ENCODE peak calls at places on chromosomes 12 and 14, in four cellular contexts. W is progenitor cell of endocrine pancreas; G is CD8-positive, alpha-beta T cell; H is IMR-90. U is an unnamed sample.

GRCh38 chr12:106078358-106079025 is 60.3 kb downstream of the NUAK1 start:
- DNase-seq in H (peak), G (no peak), W (no peak), U (no peak)

GRCh38 chr14:66824251-66824650 is 316.3 kb downstream of the GPHN start:
- DNase-seq in H (no peak), G (no peak), W (no peak), U (no peak)

GRCh38 chr14:89429206-89430091 is 12.4 kb upstream of the FOXN3 start:
- DNase-seq in H (peak), G (no peak), W (no peak), U (peak)

GRCh38 chr14:89303452-89304435 is 113.3 kb downstream of the FOXN3 start:
- DNase-seq in W (no peak), G (no peak), H (peak), U (no peak)

GRCh38 chr14:34926552-34926951 is 51.4 kb upstream of the BAZ1A start:
- DNase-seq in W (no peak), H (peak), G (no peak), U (no peak)

GRCh38 chr14:32542507-32542906 is 213.4 kb downstream of the AKAP6 start:
- DNase-seq in G (no peak), W (no peak), H (no peak), U (no peak)

GRCh38 chr14:104688755-104689619 is at the start of gene INF2:
- DNase-seq in G (no peak), W (peak), H (peak), U (peak)

GRCh38 chr12:5514545-5514944 is 82.6 kb downstream of the NTF3 start:
- DNase-seq in G (no peak), H (no peak), W (peak), U (no peak)

GRCh38 chr12:126051611-126052107 is 986.4 kb downstream of the AACS start:
- DNase-seq in H (no peak), W (no peak), G (no peak), U (no peak)
- TF ChIP-seq CTCF in H (no peak), W (no peak), G (no peak), U (no peak)

DNA sequence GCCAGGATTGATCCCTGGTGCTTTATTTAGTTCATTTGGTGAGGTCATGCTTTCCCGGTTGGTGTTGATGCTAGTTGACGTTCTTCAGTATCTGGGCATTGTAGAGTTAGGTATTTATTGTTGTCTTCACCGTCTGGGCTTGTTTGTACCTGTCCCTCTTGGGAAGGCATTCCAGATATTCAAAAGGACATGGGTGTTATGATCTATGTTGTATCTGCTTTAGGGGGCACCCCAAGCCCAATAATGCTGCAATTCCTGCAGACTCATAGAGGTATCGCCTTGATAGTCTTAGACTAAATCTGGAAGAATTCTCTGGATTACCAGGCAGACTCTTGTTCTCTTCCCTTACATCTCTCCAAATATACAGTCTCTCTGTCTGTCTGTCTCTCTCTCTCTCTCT is 42.1 kb downstream of the AK7 start:
- DNase-seq in G (no peak), H (no peak), W (no peak), U (no peak)
- TF ChIP-seq CTCF in G (no peak), H (no peak), W (no peak), U (no peak)

GRCh38 chr14:75283162-75283883 is 4.7 kb downstream of the FOS start:
- DNase-seq in H (peak), W (no peak), G (no peak), U (no peak)
- TF ChIP-seq CTCF in H (peak), W (no peak), G (peak), U (no peak)

DNA sequence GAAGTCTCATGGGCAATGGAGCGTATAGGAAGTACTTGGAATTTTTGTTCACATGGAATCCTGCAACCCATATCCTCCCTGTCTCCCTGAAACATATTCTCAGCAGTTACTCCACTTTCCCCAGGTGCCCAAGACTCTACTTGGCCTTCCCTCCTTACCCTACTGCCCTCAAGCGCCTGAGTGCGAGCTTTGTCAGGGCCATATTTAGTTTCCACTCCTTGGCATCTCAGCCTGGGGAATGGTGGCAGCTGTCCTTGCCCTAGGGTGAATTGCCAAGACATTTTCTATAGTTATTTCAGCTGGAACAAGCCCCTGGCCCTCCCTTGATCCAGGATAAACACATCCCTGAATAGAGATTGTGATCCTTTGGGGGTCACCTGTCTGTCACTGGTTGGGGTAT is 569.3 kb upstream of the LRFN5 start:
- DNase-seq in G (no peak), W (no peak), H (no peak), U (no peak)
- TF ChIP-seq CTCF in G (no peak), W (no peak), H (no peak), U (no peak)

GRCh38 chr12:121894633-121895032 is 6.0 kb downstream of the PSMD9 start:
- DNase-seq in W (no peak), G (no peak), H (peak), U (peak)
- TF ChIP-seq CTCF in W (peak), G (no peak), H (peak), U (no peak)

GRCh38 chr14:87935895-87936294 is 57.1 kb downstream of the GALC start:
- DNase-seq in W (no peak), H (no peak), G (no peak), U (no peak)

GRCh38 chr14:87935081-87935828 is 57.7 kb downstream of the GALC start:
- DNase-seq in W (no peak), G (no peak), H (no peak), U (no peak)

DNA sequence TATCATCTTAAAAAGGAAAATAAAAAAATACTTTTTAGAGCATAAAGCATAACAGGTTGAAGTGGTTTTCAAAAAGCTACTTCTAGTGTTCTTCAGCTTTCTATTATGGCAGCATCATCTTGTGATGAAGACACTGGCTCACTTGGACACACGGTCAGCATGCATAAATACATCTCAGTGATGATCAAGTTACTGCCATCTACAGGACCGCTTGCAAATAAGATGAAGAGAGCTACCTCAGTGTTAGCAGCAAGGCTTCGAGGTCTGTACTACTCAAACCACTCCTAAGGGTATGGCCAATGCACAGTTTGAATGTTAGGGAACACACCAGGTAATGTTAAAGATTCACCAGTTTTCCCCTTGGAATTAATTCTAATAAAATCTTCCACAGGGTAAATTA is 58.8 kb downstream of the GALC start:
- DNase-seq in W (no peak), G (no peak), H (peak), U (no peak)
- TF ChIP-seq CTCF in W (no peak), G (no peak), H (no peak), U (no peak)

GRCh38 chr14:96938946-96939345 is 141.8 kb downstream of the VRK1 start:
- DNase-seq in H (no peak), W (no peak), G (no peak), U (no peak)
- TF ChIP-seq CTCF in H (no peak), W (peak), G (no peak), U (peak)

DNA sequence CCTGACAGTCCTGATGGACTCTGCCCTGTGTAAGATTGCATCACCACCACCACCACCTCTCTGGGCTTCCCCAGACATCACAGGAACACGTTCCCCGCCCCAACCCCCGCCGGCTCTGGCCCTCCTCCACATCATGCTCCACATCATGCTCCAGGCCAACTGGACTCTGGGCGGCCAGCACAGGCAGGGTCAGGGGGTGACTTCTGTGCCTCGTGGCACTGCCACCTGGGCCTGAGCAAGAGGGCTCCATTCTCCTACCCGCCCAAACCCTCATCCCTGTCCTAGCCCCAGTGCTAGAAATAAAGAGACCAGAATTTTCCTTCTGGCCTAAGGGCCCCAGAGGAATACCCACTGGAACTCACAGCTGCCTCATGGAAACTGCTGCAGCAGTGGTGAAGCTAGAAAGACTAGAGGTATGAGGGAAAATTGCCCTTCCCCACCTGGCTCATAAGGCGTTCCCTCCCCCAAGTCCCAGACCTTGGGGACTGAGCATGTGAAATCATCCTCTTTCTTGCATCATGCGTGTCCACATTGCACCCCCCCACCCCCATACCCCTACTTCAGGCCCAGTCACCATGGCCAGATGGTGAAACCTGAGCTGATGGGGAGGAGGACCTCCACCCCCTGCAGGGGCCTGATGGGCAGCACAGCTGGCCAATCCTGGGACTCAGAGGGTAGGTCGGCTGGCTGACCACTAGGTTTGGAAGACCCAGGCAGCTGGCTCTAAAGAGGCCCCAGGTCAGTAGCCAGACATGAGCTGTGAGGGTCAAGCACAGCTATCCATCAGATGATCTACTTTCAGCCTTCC is at the start of gene INHBE:
- DNase-seq in W (no peak), G (no peak), H (peak), U (peak)
- TF ChIP-seq CTCF in W (no peak), G (no peak), H (no peak), U (no peak)

GRCh38 chr14:53327716-53328115 is 174.6 kb upstream of the DDHD1 start:
- DNase-seq in W (no peak), H (peak), G (no peak), U (no peak)

GRCh38 chr14:53330441-53330840 is 177.3 kb upstream of the DDHD1 start:
- DNase-seq in H (no peak), G (no peak), W (no peak), U (no peak)

GRCh38 chr14:53331247-53331646 is 178.1 kb upstream of the DDHD1 start:
- DNase-seq in H (peak), W (no peak), G (no peak), U (no peak)

DNA sequence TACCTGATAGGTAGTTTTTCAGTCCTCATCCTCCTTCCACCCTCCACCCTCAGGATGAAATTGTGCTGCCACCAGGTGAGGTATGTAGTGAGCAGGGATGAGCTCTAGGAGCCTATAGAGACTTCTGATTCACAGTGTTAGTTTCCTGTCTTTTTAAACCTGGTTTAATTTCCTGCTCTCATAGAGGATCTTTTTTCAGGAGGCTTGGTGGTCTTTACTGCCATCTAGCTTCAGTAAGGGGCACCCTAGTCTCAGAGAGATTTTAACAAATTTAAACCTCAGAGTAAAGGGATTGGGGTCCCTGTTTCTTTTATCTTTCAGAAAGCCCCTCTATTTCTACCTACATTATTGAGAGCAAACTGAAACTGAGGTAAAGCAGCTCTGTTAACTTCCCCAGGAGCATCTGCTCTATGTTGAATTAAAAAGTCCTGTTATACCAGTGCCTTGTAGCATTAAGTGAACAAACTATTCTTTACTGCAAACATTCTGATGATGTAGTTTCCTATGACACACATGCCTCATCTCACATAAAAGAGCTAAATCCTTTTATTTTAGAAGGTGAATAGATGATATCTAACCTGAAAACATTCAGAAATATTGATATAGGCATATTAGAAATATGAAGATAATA is 172.2 kb upstream of the DDHD1 start:
- DNase-seq in W (no peak), G (no peak), H (peak), U (no peak)
- TF ChIP-seq CTCF in W (peak), G (no peak), H (peak), U (no peak)